ENCODE peak calls at places on chromosomes 12 and 14, in four cellular contexts. W is K562, G is left ventricle myocardium inferior, N is cardiac muscle cell. T is an unnamed sample.

GRCh38 chr14:89188492-89188891 is 228.5 kb downstream of the FOXN3 start:
- DNase-seq in W (no peak), G (no peak), N (no peak), T (no peak)

GRCh38 chr12:30725739-30726138 is 29.0 kb downstream of the CAPRIN2 start:
- DNase-seq in W (no peak), G (no peak), N (no peak), T (no peak)

GRCh38 chr12:80216890-80217559 is 117.7 kb downstream of the OTOGL start:
- DNase-seq in W (no peak), G (no peak), N (peak), T (no peak)

GRCh38 chr12:52659395-52659794 is 7.4 kb upstream of the KRT2 start:
- DNase-seq in W (peak), G (no peak), N (no peak), T (no peak)

GRCh38 chr12:58901664-58902063 is 18.6 kb downstream of the LRIG3 start:
- DNase-seq in W (no peak), G (no peak), N (no peak), T (no peak)

GRCh38 chr12:108817909-108818308 is 39.5 kb downstream of the SSH1 start:
- DNase-seq in W (no peak), G (no peak), N (no peak), T (no peak)

GRCh38 chr12:1375323-1375722 is 219.1 kb downstream of the FBXL14 start:
- DNase-seq in W (no peak), G (no peak), N (no peak), T (no peak)

GRCh38 chr14:39102969-39103957 is at the start of gene SEC23A:
- DNase-seq in W (peak), G (peak), N (peak), T (peak)

GRCh38 chr14:96221109-96221650 is 16.5 kb downstream of the BDKRB2 start:
- DNase-seq in W (no peak), G (no peak), N (no peak), T (no peak)

GRCh38 chr14:94769413-94770250 is at the start of gene GSC:
- DNase-seq in W (no peak), G (peak), N (peak), T (peak)

GRCh38 chr12:92650228-92650822 is 52.5 kb upstream of the PLEKHG7 start:
- DNase-seq in W (no peak), G (no peak), N (no peak), T (no peak)

GRCh38 chr12:64669270-64669842 is 59.1 kb downstream of the RASSF3 start:
- DNase-seq in W (no peak), G (peak), N (peak), T (peak)

GRCh38 chr14:55532645-55533309 is 47.2 kb upstream of the KTN1 start:
- DNase-seq in W (no peak), G (no peak), N (peak), T (peak)

GRCh38 chr14:67018720-67019119 is 170.5 kb upstream of the GARIN2 start:
- DNase-seq in W (no peak), G (no peak), N (no peak), T (no peak)

GRCh38 chr12:3222935-3223334 is 145.8 kb downstream of the TSPAN9 start:
- DNase-seq in W (no peak), G (no peak), N (no peak), T (no peak)

GRCh38 chr12:99983721-99984258 is 946 bp downstream of the ANKS1B start:
- DNase-seq in W (no peak), G (no peak), N (peak), T (peak)

GRCh38 chr12:50081096-50081808 is 3.9 kb upstream of the SMARCD1 start:
- DNase-seq in W (peak), G (no peak), N (no peak), T (no peak)

GRCh38 chr12:116897476-116897875 is 13.3 kb upstream of the FBXW8 start:
- DNase-seq in W (no peak), G (no peak), N (no peak), T (no peak)

GRCh38 chr12:119751961-119752360 is 84.0 kb downstream of the PRKAB1 start:
- DNase-seq in W (no peak), G (no peak), N (no peak), T (no peak)

GRCh38 chr12:131084341-131085011 is 130.8 kb downstream of the ADGRD1 start:
- DNase-seq in W (no peak), G (no peak), N (no peak), T (no peak)

GRCh38 chr12:76032043-76032981 is 736 bp upstream of the PHLDA1 start:
- DNase-seq in W (peak), G (peak), N (peak), T (peak)

GRCh38 chr12:49121047-49121696 is 10.0 kb downstream of the TUBA1B start:
- DNase-seq in W (peak), G (peak), N (peak), T (peak)

GRCh38 chr14:80930836-80931389 is 10.6 kb downstream of the CEP128 start:
- DNase-seq in W (no peak), G (no peak), N (no peak), T (no peak)

GRCh38 chr12:111570090-111570961 is 28.8 kb downstream of the ATXN2 start:
- DNase-seq in W (peak), G (no peak), N (no peak), T (no peak)

GRCh38 chr14:45249847-45250575 is 3.0 kb downstream of the MIS18BP1 start:
- DNase-seq in W (no peak), G (no peak), N (no peak), T (no peak)

GRCh38 chr12:47891356-47891755 is 13.4 kb downstream of the VDR start:
- DNase-seq in W (no peak), G (no peak), N (no peak), T (no peak)

GRCh38 chr12:11762723-11763326 is 113.4 kb downstream of the ETV6 start:
- DNase-seq in W (no peak), G (no peak), N (no peak), T (no peak)

GRCh38 chr14:92984896-92985295 is 61.9 kb downstream of the CHGA start:
- DNase-seq in W (no peak), G (no peak), N (no peak), T (no peak)
- TF ChIP-seq CTCF in W (no peak), G (no peak), N (no peak), T (no peak)

GRCh38 chr12:45273717-45274271 is 57.9 kb downstream of the ANO6 start:
- DNase-seq in W (peak), G (no peak), N (peak), T (no peak)
- TF ChIP-seq CTCF in W (no peak), G (no peak), N (no peak), T (no peak)

DNA sequence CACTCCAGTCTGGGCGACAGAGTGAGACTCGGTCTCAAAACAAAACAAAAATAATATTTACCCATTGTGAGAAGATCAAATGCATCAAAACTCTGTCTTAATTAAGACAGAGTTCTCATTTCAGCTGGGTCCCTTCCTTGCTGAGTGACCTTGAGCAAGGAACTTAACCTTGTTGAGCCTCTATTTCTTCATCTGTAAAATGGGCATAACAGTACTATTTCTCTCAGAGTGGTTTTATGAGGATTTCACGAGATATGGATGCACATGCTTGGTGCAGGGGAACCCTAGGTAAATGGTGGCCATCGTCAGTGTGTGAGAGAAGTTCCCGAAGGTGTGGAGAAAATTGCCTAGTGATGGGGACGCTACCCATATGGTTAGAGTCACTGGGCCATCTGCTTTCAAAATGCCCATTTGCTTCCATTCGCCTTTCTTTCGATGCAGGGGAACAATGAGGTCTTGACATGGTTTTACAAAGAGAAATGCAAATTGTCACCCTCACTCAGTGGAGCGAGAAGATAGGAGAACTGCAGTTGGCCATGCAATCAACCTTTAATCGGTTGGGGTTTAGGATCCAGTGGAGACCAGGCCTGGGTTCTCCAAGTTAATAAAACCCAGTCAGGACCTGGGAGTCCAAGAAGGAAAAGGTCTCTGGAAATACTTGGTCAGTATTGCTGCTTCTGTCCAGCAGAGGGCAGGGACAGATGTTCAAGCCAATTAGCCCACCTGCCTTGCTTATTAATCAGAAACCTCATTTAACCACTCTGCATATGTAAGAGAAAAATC is 37.1 kb downstream of the CFAP251 start:
- DNase-seq in W (peak), G (no peak), N (peak), T (no peak)
- TF ChIP-seq CTCF in W (peak), G (peak), N (peak), T (peak)

GRCh38 chr14:73494593-73494992 is 3.9 kb downstream of the RIOX1 start:
- DNase-seq in W (no peak), G (no peak), N (no peak), T (no peak)

GRCh38 chr14:73503648-73504047 is 12.9 kb downstream of the RIOX1 start:
- DNase-seq in W (no peak), G (no peak), N (no peak), T (no peak)

GRCh38 chr14:73502017-73502619 is 11.4 kb downstream of the RIOX1 start:
- DNase-seq in W (no peak), G (no peak), N (no peak), T (no peak)

GRCh38 chr14:73500360-73500759 is 9.6 kb downstream of the RIOX1 start:
- DNase-seq in W (no peak), G (no peak), N (no peak), T (no peak)
- TF ChIP-seq CTCF in W (no peak), G (no peak), N (no peak), T (no peak)

DNA sequence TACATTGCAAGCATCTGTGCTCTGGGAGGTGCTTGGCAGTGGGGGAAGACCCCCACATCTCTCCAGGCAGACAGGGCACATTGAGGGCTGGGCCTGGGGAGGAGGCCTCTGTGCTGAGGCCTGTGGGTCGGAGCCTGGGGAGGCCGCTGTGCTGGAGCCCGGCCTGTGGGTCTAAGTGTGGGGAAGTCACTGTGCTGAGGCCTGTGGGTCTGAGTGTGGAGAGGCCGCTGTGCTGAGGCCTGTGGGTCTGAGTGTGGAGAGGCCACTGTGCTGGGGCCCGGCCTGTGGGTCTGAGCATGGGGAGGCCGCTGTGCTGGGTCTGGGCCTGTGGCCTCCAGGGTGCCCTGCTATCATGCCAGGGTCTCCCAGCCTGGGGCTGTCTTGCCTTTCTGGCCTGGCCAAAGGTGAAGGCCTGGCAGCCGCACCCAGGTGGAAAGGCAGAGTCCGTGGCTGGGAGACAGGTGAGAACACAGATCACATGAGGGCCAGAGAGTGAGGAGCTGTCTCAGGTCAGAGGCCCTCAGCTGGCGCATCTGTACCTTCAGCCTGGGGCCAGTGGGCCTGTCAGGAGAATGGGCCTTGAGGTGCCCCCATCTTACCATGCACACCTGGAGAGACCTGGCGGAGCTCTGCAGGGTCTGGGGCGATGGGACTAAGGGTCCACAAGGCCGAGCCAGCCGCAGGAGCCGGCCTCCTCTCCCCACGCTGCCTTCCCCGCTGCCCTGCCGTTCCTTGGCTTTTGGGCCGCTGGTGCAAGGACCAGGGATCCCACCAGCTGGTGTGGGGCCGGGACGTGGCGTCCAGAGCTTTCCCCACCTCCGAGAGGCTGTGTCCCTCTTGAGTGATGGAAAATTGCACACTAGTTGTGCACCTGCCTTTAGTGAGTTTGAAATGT is 18.6 kb upstream of the CRIP2 start:
- DNase-seq in W (no peak), G (no peak), N (no peak), T (no peak)
- TF ChIP-seq CTCF in W (no peak), G (no peak), N (no peak), T (no peak)

T was measured in endothelial cell.